ENCODE peak calls at places on chromosome 13, in nine cellular contexts. N, D, W, K, Y, G, O, U and V are unnamed samples.

GRCh38 chr13:83065136-83065535 is 817.1 kb downstream of the SLITRK1 start:
- DNase-seq in W (no peak), U (peak), G (no peak), D (no peak), Y (no peak), O (no peak), N (no peak), K (peak), V (peak)

GRCh38 chr13:106186366-106187030 is 349.0 kb downstream of the EFNB2 start:
- DNase-seq in O (no peak), U (no peak), W (no peak), N (no peak), K (no peak), G (no peak), D (no peak), Y (no peak), V (no peak)

GRCh38 chr13:82661126-82661525 is 1221.1 kb downstream of the SLITRK1 start:
- DNase-seq in U (no peak), K (no peak), D (no peak), O (no peak), Y (peak), N (no peak), G (no peak), W (no peak), V (no peak)

GRCh38 chr13:112973577-112973951 is 4.5 kb downstream of the MCF2L start:
- DNase-seq in Y (no peak), G (no peak), U (no peak), D (no peak), W (no peak), O (no peak), K (no peak), N (no peak), V (no peak)

GRCh38 chr13:93108111-93108581 is 118.5 kb upstream of the GPC6 start:
- DNase-seq in Y (no peak), O (no peak), W (no peak), K (no peak), N (peak), G (no peak), U (no peak), D (no peak), V (no peak)

GRCh38 chr13:111961793-111962192 is 105.2 kb upstream of the SOX1 start:
- DNase-seq in G (no peak), D (no peak), W (no peak), O (no peak), U (no peak), Y (no peak), K (no peak), N (no peak), V (no peak)

GRCh38 chr13:97307882-97308624 is 85.9 kb downstream of the MBNL2 start:
- DNase-seq in G (peak), O (peak), Y (no peak), D (no peak), K (peak), N (peak), W (no peak), U (no peak), V (no peak)

GRCh38 chr13:85665286-85665685 is 133.9 kb downstream of the SLITRK6 start:
- DNase-seq in D (no peak), U (no peak), N (no peak), K (no peak), W (no peak), O (no peak), G (no peak), Y (no peak), V (no peak)

GRCh38 chr13:91245283-91245682 is 102.2 kb upstream of the MIR17HG start:
- DNase-seq in Y (no peak), K (no peak), U (no peak), O (no peak), G (no peak), N (no peak), D (no peak), W (no peak), V (no peak)

GRCh38 chr13:45353895-45354294 is 12.9 kb upstream of the TPT1 start:
- DNase-seq in G (no peak), N (no peak), O (no peak), Y (no peak), U (no peak), W (no peak), D (no peak), K (no peak), V (no peak)

GRCh38 chr13:51044023-51044665 is 66.9 kb downstream of the C13orf42 start:
- DNase-seq in Y (no peak), U (no peak), O (no peak), N (no peak), W (peak), G (no peak), D (no peak), K (no peak), V (no peak)

GRCh38 chr13:98782654-98783053 is 30.2 kb upstream of the SLC15A1 start:
- DNase-seq in U (no peak), G (no peak), Y (no peak), W (no peak), N (no peak), K (no peak), O (no peak), D (no peak), V (no peak)

GRCh38 chr13:86813198-86813597 is 858.0 kb upstream of the SLITRK5 start:
- DNase-seq in G (no peak), Y (no peak), K (no peak), N (no peak), W (peak), O (no peak), U (no peak), D (no peak), V (no peak)

GRCh38 chr13:36822786-36823185 is 3.8 kb downstream of the RFXAP start:
- DNase-seq in U (no peak), W (no peak), O (no peak), G (no peak), K (no peak), D (no peak), Y (no peak), N (no peak), V (no peak)

GRCh38 chr13:26062853-26063444 is 11.1 kb upstream of the SHISA2 start:
- DNase-seq in Y (peak), U (no peak), D (no peak), W (peak), K (peak), N (peak), O (peak), G (peak), V (peak)

GRCh38 chr13:100394005-100394695 is 194.4 kb downstream of the GGACT start:
- DNase-seq in Y (no peak), K (no peak), U (no peak), D (no peak), O (no peak), W (no peak), N (peak), G (no peak), V (no peak)
- H3K27ac ChIP-seq in Y (no peak), K (no peak), U (peak), D (no peak), O (peak), W (no peak), N (peak), G (no peak), V (no peak)

DNA sequence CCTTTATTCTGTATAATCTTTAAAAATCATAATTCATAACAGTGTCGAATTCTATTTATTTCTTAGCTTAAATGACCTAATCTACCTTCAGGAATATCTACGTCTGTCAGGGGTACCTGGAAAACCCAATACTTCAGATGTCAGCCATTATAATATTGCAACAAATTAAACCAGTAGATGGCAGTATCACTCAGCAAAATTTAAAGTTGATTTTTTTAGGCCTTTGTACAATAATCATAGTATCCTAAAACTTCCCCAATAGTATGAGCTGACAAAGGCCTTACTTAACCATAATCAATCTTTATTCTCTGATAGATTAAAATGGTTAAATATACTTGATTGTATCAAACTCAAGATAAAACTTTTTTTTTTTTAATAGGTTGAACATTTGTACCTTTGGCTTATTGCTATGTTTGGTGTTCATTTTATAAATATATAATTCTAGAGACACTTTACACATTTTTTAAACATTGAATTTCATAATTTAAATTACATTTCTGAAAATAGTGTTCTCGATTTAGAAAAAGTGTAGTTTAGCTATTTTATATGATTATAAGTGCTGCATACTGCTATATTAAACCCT is 830.2 kb upstream of the SPRY2 start:
- DNase-seq in D (no peak), U (no peak), N (peak), W (no peak), K (peak), O (peak), Y (no peak), G (peak), V (no peak)
- TF ChIP-seq CTCF in D (peak), U (no peak), N (peak), W (no peak), K (peak), O (peak), Y (peak), G (peak), V (no peak)

DNA sequence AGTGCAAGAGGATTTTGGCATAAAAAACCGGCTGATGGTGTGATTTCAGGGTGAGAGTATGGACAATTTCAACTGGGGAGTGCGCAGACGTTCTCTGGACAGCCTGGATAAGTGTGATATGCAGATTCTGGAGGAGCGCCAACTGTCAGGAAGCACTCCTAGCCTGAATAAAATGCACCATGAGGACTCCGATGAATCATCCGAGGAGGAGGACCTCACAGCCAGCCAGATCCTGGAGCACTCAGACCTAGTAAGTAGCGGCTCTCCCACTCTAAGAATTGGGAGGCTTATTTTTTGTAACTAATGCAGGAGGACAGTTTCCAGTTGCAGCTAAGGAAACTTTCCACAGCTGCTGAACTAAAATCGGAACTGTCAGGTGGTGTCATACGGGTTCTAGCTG is 53.6 kb downstream of the ZAR1L start:
- DNase-seq in U (peak), O (no peak), Y (no peak), G (peak), K (peak), D (no peak), W (no peak), N (peak), V (peak)
- H3K27ac ChIP-seq in U (peak), O (no peak), Y (no peak), G (no peak), K (no peak), D (no peak), W (no peak), N (peak), V (no peak)

DNA sequence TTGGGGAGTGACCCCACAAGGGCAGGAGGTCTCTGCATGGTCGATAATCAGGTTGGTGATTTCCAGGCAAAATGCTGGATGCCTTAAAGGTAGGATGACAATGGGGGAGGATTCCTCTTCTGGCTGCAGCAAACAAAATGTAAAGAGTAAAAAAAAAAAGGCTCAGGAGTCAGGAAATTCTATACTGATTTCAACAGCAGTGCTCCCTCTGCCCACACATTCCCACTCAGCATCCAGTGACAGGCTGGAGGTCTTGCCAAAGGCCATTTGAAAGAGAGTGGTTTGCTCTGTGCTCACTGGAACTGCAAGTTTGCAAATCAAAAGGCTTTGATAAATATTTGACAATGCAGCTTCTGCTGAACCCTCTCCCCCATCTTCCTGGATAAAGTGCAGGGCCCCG is 135.4 kb downstream of the TNFRSF19 start:
- DNase-seq in K (no peak), Y (no peak), O (no peak), W (no peak), U (no peak), N (no peak), G (no peak), D (no peak), V (no peak)
- TF ChIP-seq CTCF in K (no peak), Y (no peak), O (no peak), W (no peak), U (no peak), N (no peak), G (no peak), D (no peak), V (no peak)

GRCh38 chr13:110555601-110556223 is 5.8 kb downstream of the RAB20 start:
- DNase-seq in O (no peak), U (no peak), D (no peak), Y (peak), K (no peak), W (no peak), N (no peak), G (no peak), V (peak)
- H3K27ac ChIP-seq in O (no peak), U (no peak), D (no peak), Y (peak), K (no peak), W (no peak), N (no peak), G (no peak), V (no peak)

GRCh38 chr13:30581582-30581981 is 36.1 kb upstream of the USPL1 start:
- DNase-seq in N (no peak), D (no peak), U (no peak), Y (peak), W (no peak), O (peak), K (peak), G (peak), V (no peak)
- TF ChIP-seq CTCF in N (peak), D (peak), U (no peak), Y (no peak), W (peak), O (peak), K (peak), G (peak), V (peak)

GRCh38 chr13:94325660-94326059 is 153.8 kb downstream of the DCT start:
- DNase-seq in N (no peak), K (no peak), O (no peak), U (no peak), G (no peak), D (no peak), W (no peak), Y (no peak), V (no peak)

GRCh38 chr13:94324409-94325147 is 154.9 kb downstream of the DCT start:
- DNase-seq in W (no peak), D (no peak), U (no peak), Y (no peak), O (no peak), K (no peak), N (no peak), G (no peak), V (no peak)

GRCh38 chr13:94325148-94325528 is 154.3 kb downstream of the DCT start:
- DNase-seq in W (no peak), O (no peak), D (no peak), U (no peak), K (no peak), Y (no peak), N (no peak), G (no peak), V (no peak)

GRCh38 chr13:94322925-94323324 is 156.6 kb downstream of the DCT start:
- DNase-seq in O (no peak), N (no peak), G (no peak), K (no peak), W (no peak), U (no peak), D (no peak), Y (peak), V (no peak)

DNA sequence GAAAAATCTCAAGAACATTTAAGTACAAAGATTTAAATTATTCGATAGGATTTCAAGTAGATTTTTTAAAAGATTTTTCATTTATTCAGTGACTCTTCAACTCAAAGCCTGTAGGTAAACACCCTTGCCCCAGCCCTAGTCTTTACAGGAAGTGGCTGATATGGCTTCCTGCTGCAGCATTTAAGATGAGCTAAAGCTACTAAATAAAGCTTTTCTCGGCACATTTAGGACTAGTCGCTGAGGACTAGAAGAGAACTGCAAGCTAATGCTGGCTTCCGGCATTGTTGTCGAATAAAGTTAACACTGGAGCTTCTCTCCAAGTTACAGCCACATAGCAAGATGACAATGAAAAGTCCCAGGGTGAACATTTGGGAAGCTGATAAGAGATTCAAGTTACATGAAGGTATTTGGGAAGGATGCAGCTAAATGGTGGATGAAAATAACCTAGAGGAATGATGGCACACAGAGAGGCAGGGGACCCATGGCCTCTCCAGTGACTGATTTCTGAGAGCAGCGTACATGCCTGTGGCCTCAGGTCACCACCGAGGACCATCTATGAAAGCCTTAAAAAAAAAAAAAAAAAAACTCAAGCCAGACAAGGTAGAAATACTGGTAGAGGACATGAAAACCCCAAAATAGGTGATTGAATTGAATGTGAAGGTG is 155.6 kb downstream of the DCT start:
- DNase-seq in N (no peak), W (no peak), Y (no peak), U (no peak), O (no peak), D (no peak), G (no peak), K (no peak), V (no peak)
- H3K27ac ChIP-seq in N (no peak), W (no peak), Y (no peak), U (no peak), O (no peak), D (no peak), G (peak), K (no peak), V (no peak)

GRCh38 chr13:62544928-62545327 is 1129.3 kb upstream of the PCDH20 start:
- DNase-seq in G (no peak), Y (no peak), K (no peak), U (no peak), D (no peak), W (no peak), N (no peak), O (no peak), V (no peak)
- TF ChIP-seq CTCF in G (no peak), Y (no peak), K (no peak), U (no peak), D (peak), W (no peak), N (peak), O (no peak), V (no peak)

GRCh38 chr13:74063533-74064100 is 70.6 kb downstream of the KLF12 start:
- DNase-seq in Y (no peak), G (no peak), N (no peak), D (no peak), U (no peak), O (no peak), K (no peak), W (no peak), V (no peak)
- H3K27ac ChIP-seq in Y (no peak), G (peak), N (no peak), D (no peak), U (peak), O (no peak), K (no peak), W (no peak), V (no peak)